ENCODE peak calls at places on chromosomes 3 and 15, in six cellular contexts. One of them, this sample, is unnamed.

GRCh38 chr3:119156868-119157267 is 10.9 kb downstream of the TEX55 start:
- DNase-seq in HT-29: no peak
- DNase-seq in MM.1S: no peak
- DNase-seq in ovary: no peak
- DNase-seq in spleen: no peak
- DNase-seq in neural crest cell: no peak
- DNase-seq in this sample: no peak

GRCh38 chr3:98977520-98977919 is 76.0 kb upstream of the DCBLD2 start:
- DNase-seq in neural crest cell: no peak
- DNase-seq in ovary: no peak
- DNase-seq in spleen: no peak
- DNase-seq in MM.1S: peak; percentile 23
- DNase-seq in HT-29: peak; percentile 83
- DNase-seq in this sample: peak; percentile 92

GRCh38 chr3:72134989-72135451 is 350.1 kb upstream of the PROK2 start:
- DNase-seq in HT-29: no peak
- DNase-seq in spleen: no peak
- DNase-seq in MM.1S: no peak
- DNase-seq in ovary: no peak
- DNase-seq in neural crest cell: no peak
- DNase-seq in this sample: no peak

GRCh38 chr15:96767703-96768434 is 437.4 kb downstream of the NR2F2 start:
- DNase-seq in neural crest cell: no peak
- DNase-seq in spleen: no peak
- DNase-seq in ovary: no peak
- DNase-seq in HT-29: no peak
- DNase-seq in MM.1S: no peak
- DNase-seq in this sample: no peak

GRCh38 chr3:144182501-144182900 is 210.9 kb downstream of the DIPK2A start:
- DNase-seq in ovary: no peak
- DNase-seq in HT-29: no peak
- DNase-seq in spleen: no peak
- DNase-seq in neural crest cell: no peak
- DNase-seq in MM.1S: no peak
- DNase-seq in this sample: no peak

GRCh38 chr15:33022629-33023028 is 171.9 kb downstream of the FMN1 start:
- DNase-seq in spleen: no peak
- DNase-seq in HT-29: no peak
- DNase-seq in ovary: no peak
- DNase-seq in neural crest cell: no peak
- DNase-seq in MM.1S: no peak
- DNase-seq in this sample: no peak

GRCh38 chr15:84811828-84812227 is 5.3 kb upstream of the ALPK3 start:
- DNase-seq in ovary: no peak
- DNase-seq in HT-29: no peak
- DNase-seq in spleen: no peak
- DNase-seq in MM.1S: no peak
- DNase-seq in neural crest cell: no peak
- DNase-seq in this sample: no peak

GRCh38 chr15:51776952-51777574 is 25.7 kb downstream of the TMOD2 start:
- DNase-seq in spleen: no peak
- DNase-seq in neural crest cell: peak; percentile 69
- DNase-seq in ovary: peak; percentile 73
- DNase-seq in MM.1S: peak; percentile 73
- DNase-seq in HT-29: peak; percentile 98
- DNase-seq in this sample: peak; percentile 62

GRCh38 chr3:27720899-27721716 is 1.0 kb downstream of the EOMES start:
- DNase-seq in HT-29: no peak
- DNase-seq in ovary: no peak
- DNase-seq in MM.1S: no peak
- DNase-seq in neural crest cell: no peak
- DNase-seq in spleen: peak; percentile 72
- DNase-seq in this sample: no peak

GRCh38 chr15:99424978-99425665 is 140.7 kb upstream of the MEF2A start:
- DNase-seq in spleen: peak; percentile 70
- DNase-seq in HT-29: no peak
- DNase-seq in ovary: no peak
- DNase-seq in MM.1S: no peak
- DNase-seq in neural crest cell: no peak
- DNase-seq in this sample: peak; percentile 77

GRCh38 chr3:21846976-21847375 is 96.0 kb upstream of the ZNF385D start:
- DNase-seq in spleen: no peak
- DNase-seq in HT-29: no peak
- DNase-seq in neural crest cell: no peak
- DNase-seq in MM.1S: no peak
- DNase-seq in ovary: no peak
- DNase-seq in this sample: no peak

GRCh38 chr15:71685420-71685993 is 124.8 kb upstream of the NR2E3 start:
- DNase-seq in ovary: no peak
- DNase-seq in spleen: no peak
- DNase-seq in neural crest cell: no peak
- DNase-seq in HT-29: no peak
- DNase-seq in MM.1S: no peak
- DNase-seq in this sample: no peak

GRCh38 chr3:150519026-150519425 is 27.3 kb downstream of the SERP1 start:
- DNase-seq in HT-29: no peak
- DNase-seq in neural crest cell: no peak
- DNase-seq in ovary: no peak
- DNase-seq in MM.1S: no peak
- DNase-seq in spleen: no peak
- DNase-seq in this sample: peak; percentile 89

GRCh38 chr15:39833515-39833981 is 50.9 kb upstream of the FSIP1 start:
- DNase-seq in HT-29: no peak
- DNase-seq in neural crest cell: no peak
- DNase-seq in spleen: no peak
- DNase-seq in ovary: no peak
- DNase-seq in MM.1S: no peak
- DNase-seq in this sample: no peak

GRCh38 chr15:72166716-72167417 is 30.7 kb downstream of the GRAMD2A start:
- DNase-seq in HT-29: no peak
- DNase-seq in MM.1S: no peak
- DNase-seq in ovary: no peak
- DNase-seq in neural crest cell: no peak
- DNase-seq in spleen: peak; percentile 57
- DNase-seq in this sample: no peak

GRCh38 chr15:73813071-73813470 is 59.9 kb upstream of the INSYN1 start:
- DNase-seq in neural crest cell: no peak
- DNase-seq in MM.1S: no peak
- DNase-seq in HT-29: no peak
- DNase-seq in spleen: peak; percentile 39
- DNase-seq in ovary: no peak
- DNase-seq in this sample: no peak

GRCh38 chr3:14457481-14457880 is 55.1 kb downstream of the SLC6A6 start:
- DNase-seq in spleen: no peak
- DNase-seq in MM.1S: no peak
- DNase-seq in neural crest cell: no peak
- DNase-seq in HT-29: no peak
- DNase-seq in ovary: no peak
- DNase-seq in this sample: no peak

GRCh38 chr3:77889616-77890015 is 849.7 kb downstream of the ROBO2 start:
- DNase-seq in spleen: no peak
- DNase-seq in neural crest cell: no peak
- DNase-seq in ovary: no peak
- DNase-seq in MM.1S: no peak
- DNase-seq in HT-29: no peak
- DNase-seq in this sample: no peak

GRCh38 chr3:156382458-156383346 is 172.2 kb downstream of the SSR3 start:
- DNase-seq in MM.1S: peak; percentile 73
- DNase-seq in neural crest cell: peak; percentile 16
- DNase-seq in spleen: no peak
- DNase-seq in HT-29: peak; percentile 79
- DNase-seq in ovary: no peak
- DNase-seq in this sample: peak; percentile 39

GRCh38 chr15:99568548-99569352 is 3.0 kb downstream of the MEF2A start:
- DNase-seq in neural crest cell: no peak
- DNase-seq in MM.1S: no peak
- DNase-seq in spleen: no peak
- DNase-seq in HT-29: no peak
- DNase-seq in ovary: no peak
- DNase-seq in this sample: no peak

GRCh38 chr3:78050276-78051080 is 1010.6 kb downstream of the ROBO2 start:
- DNase-seq in ovary: no peak
- DNase-seq in neural crest cell: no peak
- DNase-seq in spleen: no peak
- DNase-seq in HT-29: no peak
- DNase-seq in MM.1S: no peak
- DNase-seq in this sample: no peak

GRCh38 chr3:71771126-71771525 is 13.8 kb downstream of the PROK2 start:
- DNase-seq in spleen: no peak
- DNase-seq in ovary: no peak
- DNase-seq in HT-29: no peak
- DNase-seq in MM.1S: no peak
- DNase-seq in neural crest cell: no peak
- DNase-seq in this sample: no peak

GRCh38 chr3:127316685-127317084 is 28.8 kb upstream of the PRR20G start:
- DNase-seq in neural crest cell: no peak
- DNase-seq in ovary: no peak
- DNase-seq in MM.1S: no peak
- DNase-seq in spleen: no peak
- DNase-seq in HT-29: no peak
- DNase-seq in this sample: no peak

GRCh38 chr3:94413721-94414106 is 350.9 kb downstream of the NSUN3 start:
- DNase-seq in ovary: no peak
- DNase-seq in MM.1S: no peak
- DNase-seq in neural crest cell: no peak
- DNase-seq in spleen: no peak
- DNase-seq in HT-29: no peak
- DNase-seq in this sample: no peak

GRCh38 chr15:40249477-40250303 is 10.8 kb downstream of the PAK6 start:
- DNase-seq in HT-29: peak; percentile 81
- DNase-seq in ovary: no peak
- DNase-seq in MM.1S: no peak
- DNase-seq in neural crest cell: no peak
- DNase-seq in spleen: peak; percentile 44
- DNase-seq in this sample: no peak

GRCh38 chr3:159854500-159855124 is 134.0 kb upstream of the IL12A start:
- DNase-seq in neural crest cell: no peak
- DNase-seq in MM.1S: no peak
- DNase-seq in spleen: no peak
- DNase-seq in HT-29: no peak
- DNase-seq in ovary: no peak
- DNase-seq in this sample: peak; percentile 38

This sample was measured in SW480.